ENCODE peak calls at places on chromosomes 5 and 9, in five cellular contexts. M, B, J, W and T are unnamed samples.

GRCh38 chr9:137411670-137412380 is 11.1 kb downstream of the EXD3 start:
- DNase-seq in J (peak), B (no peak), W (no peak), M (no peak), T (peak)

GRCh38 chr5:150035139-150035893 is 34.8 kb downstream of the HMGXB3 start:
- DNase-seq in J (no peak), B (no peak), W (no peak), M (no peak), T (no peak)

GRCh38 chr5:146388418-146388817 is 49.8 kb downstream of the POU4F3 start:
- DNase-seq in B (no peak), J (no peak), M (no peak), W (no peak), T (no peak)

GRCh38 chr5:138833095-138833494 is 42.0 kb downstream of the LRRTM2 start:
- DNase-seq in B (no peak), W (no peak), M (no peak), J (no peak), T (no peak)

GRCh38 chr5:84383296-84383815 is 1.3 kb downstream of the EDIL3 start:
- DNase-seq in J (no peak), M (no peak), B (peak), W (peak), T (no peak)

GRCh38 chr9:18771736-18772135 is 261.3 kb downstream of the SAXO1 start:
- DNase-seq in W (no peak), B (no peak), M (no peak), J (no peak), T (no peak)

GRCh38 chr9:92986175-92987110 is 39.1 kb downstream of the FGD3 start:
- DNase-seq in J (no peak), B (no peak), W (no peak), M (no peak), T (peak)

GRCh38 chr5:1878050-1878849 is 4.5 kb downstream of the IRX4 start:
- DNase-seq in W (no peak), J (no peak), M (peak), B (no peak), T (no peak)

GRCh38 chr5:2334686-2335085 is 416.8 kb downstream of the IRX2 start:
- DNase-seq in M (peak), B (no peak), W (no peak), J (no peak), T (no peak)

GRCh38 chr5:55816342-55816741 is 34.8 kb upstream of the IL31RA start:
- DNase-seq in B (no peak), M (no peak), J (no peak), W (no peak), T (no peak)

GRCh38 chr5:1931590-1932138 is 48.9 kb upstream of the IRX4 start:
- DNase-seq in M (peak), B (peak), J (no peak), W (no peak), T (no peak)

GRCh38 chr9:127749090-127749787 is 14.1 kb upstream of the TOR2A start:
- DNase-seq in J (no peak), M (no peak), W (no peak), B (no peak), T (no peak)

GRCh38 chr5:35048910-35049309 is 1.2 kb upstream of the AGXT2 start:
- DNase-seq in J (no peak), M (no peak), B (no peak), W (no peak), T (no peak)

GRCh38 chr5:108560581-108560980 is 178.7 kb upstream of the FBXL17 start:
- DNase-seq in B (no peak), W (no peak), M (no peak), J (peak), T (no peak)

GRCh38 chr5:113356487-113356886 is 78.3 kb downstream of the TSSK1B start:
- DNase-seq in W (no peak), M (no peak), B (no peak), J (no peak), T (no peak)

GRCh38 chr5:17087035-17087434 is 130.4 kb upstream of the BASP1 start:
- DNase-seq in B (no peak), W (no peak), J (no peak), M (no peak), T (no peak)

GRCh38 chr9:127122176-127123151 is at the start of gene ANGPTL2:
- DNase-seq in B (peak), M (peak), W (peak), J (peak), T (peak)

GRCh38 chr5:73591102-73591695 is 25.7 kb downstream of the UTP15 start:
- DNase-seq in J (peak), M (peak), B (peak), W (peak), T (peak)

GRCh38 chr9:127263664-127264063 is 910 bp upstream of the GARNL3 start:
- DNase-seq in W (no peak), M (no peak), B (no peak), J (no peak), T (no peak)

GRCh38 chr5:91641730-91642350 is 258.7 kb upstream of the ARRDC3 start:
- DNase-seq in W (no peak), B (no peak), J (no peak), M (peak), T (no peak)

GRCh38 chr9:124202447-124202971 is 55.2 kb upstream of the NEK6 start:
- DNase-seq in B (no peak), W (peak), M (no peak), J (no peak), T (peak)

GRCh38 chr9:32566770-32567169 is 6.2 kb downstream of the NDUFB6 start:
- DNase-seq in M (no peak), B (no peak), W (no peak), J (no peak), T (no peak)

GRCh38 chr5:39503148-39503547 is 78.4 kb upstream of the DAB2 start:
- DNase-seq in M (no peak), B (no peak), J (no peak), W (peak), T (no peak)

GRCh38 chr9:88458716-88459115 is 70.5 kb downstream of the SPIN1 start:
- DNase-seq in J (no peak), B (no peak), M (no peak), W (no peak), T (no peak)

GRCh38 chr5:14250094-14250777 is 107.1 kb downstream of the TRIO start:
- DNase-seq in B (peak), J (peak), W (peak), M (peak), T (peak)

GRCh38 chr5:89337-90286 is 2.4 kb upstream of the PLEKHG4B start:
- DNase-seq in B (no peak), W (no peak), M (no peak), J (no peak), T (no peak)

GRCh38 chr5:55507574-55507973 is 27.2 kb downstream of the PLPP1 start:
- DNase-seq in W (no peak), B (no peak), M (no peak), J (no peak), T (no peak)

GRCh38 chr5:59648949-59649921 is 244.3 kb downstream of the PDE4D start:
- DNase-seq in M (no peak), W (peak), B (no peak), J (no peak), T (no peak)

GRCh38 chr5:134227786-134228185 is 1.9 kb upstream of the PPP2CA start:
- DNase-seq in B (no peak), M (no peak), W (no peak), J (no peak), T (no peak)

GRCh38 chr5:146580237-146580636 is 64.2 kb upstream of the GPR151 start:
- DNase-seq in W (no peak), J (no peak), B (no peak), M (no peak), T (no peak)

GRCh38 chr5:125899006-125899405 is 524.2 kb upstream of the GRAMD2B start:
- DNase-seq in W (no peak), M (no peak), B (no peak), J (no peak), T (no peak)

GRCh38 chr9:134633362-134634142 is 8.1 kb upstream of the COL5A1 start:
- DNase-seq in M (no peak), W (no peak), J (no peak), B (no peak), T (no peak)

GRCh38 chr5:87300176-87300575 is 32.5 kb downstream of the RASA1 start:
- DNase-seq in M (no peak), J (no peak), W (no peak), B (no peak), T (no peak)

GRCh38 chr9:128047231-128047630 is 19.9 kb downstream of the NAIF1 start:
- DNase-seq in M (no peak), W (no peak), B (no peak), J (no peak), T (no peak)

GRCh38 chr9:136054146-136054545 is 40.9 kb downstream of the NACC2 start:
- DNase-seq in J (no peak), W (no peak), M (no peak), B (no peak), T (no peak)

GRCh38 chr9:114607671-114608524 is 3.2 kb upstream of the TMEM268 start:
- DNase-seq in J (no peak), M (no peak), B (no peak), W (no peak), T (no peak)

GRCh38 chr9:108671794-108672193 is 184.0 kb downstream of the ACTL7B start:
- DNase-seq in J (no peak), W (no peak), B (no peak), M (no peak), T (no peak)

GRCh38 chr9:108673386-108673785 is 182.4 kb downstream of the ACTL7B start:
- DNase-seq in J (no peak), M (no peak), W (no peak), B (no peak), T (no peak)

GRCh38 chr9:108668191-108668940 is 187.4 kb downstream of the ACTL7B start:
- DNase-seq in M (no peak), W (no peak), J (no peak), B (no peak), T (no peak)

GRCh38 chr9:108672475-108673065 is 183.2 kb downstream of the ACTL7B start:
- DNase-seq in B (no peak), M (no peak), J (no peak), W (no peak), T (no peak)

DNA sequence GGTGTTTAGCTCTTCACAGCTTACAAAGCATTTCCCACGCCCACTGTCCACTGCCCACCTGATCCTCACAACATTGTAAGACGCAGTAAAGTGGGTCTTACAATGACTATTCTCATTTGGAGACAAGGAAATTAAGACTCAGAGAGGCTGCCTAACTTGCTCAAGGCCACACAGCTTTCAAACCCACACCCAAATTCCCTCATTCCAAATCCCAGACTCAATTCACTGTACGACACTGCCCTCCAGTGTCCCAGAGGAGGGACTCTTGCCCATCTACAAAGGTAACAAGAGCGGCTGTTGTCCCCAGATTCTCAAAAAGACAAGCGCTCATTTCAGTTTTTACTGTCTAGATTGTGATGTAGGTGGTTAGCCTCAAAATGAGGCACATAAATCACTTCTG is 184.6 kb downstream of the ACTL7B start:
- DNase-seq in M (peak), J (no peak), W (no peak), B (no peak), T (no peak)
- TF ChIP-seq CTCF in M (peak), J (no peak), W (no peak), B (peak), T (no peak)

DNA sequence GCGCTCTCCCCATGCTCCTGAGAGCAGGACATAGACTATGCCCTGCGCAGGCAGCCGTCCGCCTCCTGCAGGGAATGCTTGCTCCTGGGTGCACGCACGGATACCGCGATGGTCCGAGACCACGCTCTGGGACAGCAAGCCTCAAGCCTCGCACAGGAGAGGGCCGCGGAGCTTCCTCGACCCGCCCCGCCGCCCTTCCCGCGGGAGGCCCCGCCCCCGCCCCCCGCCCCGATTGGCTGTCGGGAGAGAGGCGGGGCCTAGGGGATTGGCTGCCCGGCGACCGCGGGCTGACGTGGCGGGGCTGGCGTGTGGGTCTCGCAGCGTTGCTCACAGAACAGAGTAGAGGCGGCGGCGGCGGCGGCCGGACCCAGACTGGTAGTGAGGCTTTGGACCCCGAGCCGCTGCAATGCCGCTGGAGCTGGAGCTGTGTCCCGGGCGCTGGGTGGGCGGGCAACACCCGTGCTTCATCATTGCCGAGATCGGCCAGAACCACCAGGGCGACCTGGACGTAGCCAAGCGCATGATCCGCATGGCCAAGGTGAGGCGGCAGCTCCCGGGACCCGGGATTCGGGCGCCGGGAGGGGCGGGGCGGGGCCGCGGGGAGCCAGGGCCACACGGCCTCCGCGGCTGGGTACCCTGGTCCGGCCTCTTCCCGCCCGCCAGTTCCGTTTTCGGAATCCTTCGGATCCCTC is at the start of gene NANS:
- DNase-seq in J (peak), M (peak), W (peak), B (peak), T (peak)
- TF ChIP-seq CTCF in J (no peak), M (no peak), W (no peak), B (no peak), T (no peak)

DNA sequence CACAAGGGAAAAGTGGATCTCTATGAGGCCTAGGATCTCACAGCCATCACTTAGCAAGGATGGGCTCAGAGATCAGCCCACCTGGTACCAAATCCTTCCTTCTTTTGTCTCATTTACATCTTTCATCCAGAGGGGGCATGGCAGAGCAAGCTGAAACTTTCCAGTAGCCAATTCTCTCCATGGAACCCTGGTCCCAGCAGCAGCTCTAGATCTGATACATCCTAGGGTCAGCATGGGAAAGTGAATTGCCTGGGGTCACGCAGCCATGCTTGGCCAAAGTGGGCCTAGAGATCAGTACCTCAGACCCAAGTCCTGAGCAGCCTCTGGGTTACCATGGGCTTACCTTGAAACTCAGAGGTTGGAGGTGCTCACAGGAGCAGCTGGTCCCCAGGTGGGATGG is 170.5 kb downstream of the GABBR2 start:
- DNase-seq in W (no peak), M (no peak), J (no peak), B (no peak), T (no peak)
- TF ChIP-seq CTCF in W (no peak), M (no peak), J (no peak), B (no peak), T (no peak)

DNA sequence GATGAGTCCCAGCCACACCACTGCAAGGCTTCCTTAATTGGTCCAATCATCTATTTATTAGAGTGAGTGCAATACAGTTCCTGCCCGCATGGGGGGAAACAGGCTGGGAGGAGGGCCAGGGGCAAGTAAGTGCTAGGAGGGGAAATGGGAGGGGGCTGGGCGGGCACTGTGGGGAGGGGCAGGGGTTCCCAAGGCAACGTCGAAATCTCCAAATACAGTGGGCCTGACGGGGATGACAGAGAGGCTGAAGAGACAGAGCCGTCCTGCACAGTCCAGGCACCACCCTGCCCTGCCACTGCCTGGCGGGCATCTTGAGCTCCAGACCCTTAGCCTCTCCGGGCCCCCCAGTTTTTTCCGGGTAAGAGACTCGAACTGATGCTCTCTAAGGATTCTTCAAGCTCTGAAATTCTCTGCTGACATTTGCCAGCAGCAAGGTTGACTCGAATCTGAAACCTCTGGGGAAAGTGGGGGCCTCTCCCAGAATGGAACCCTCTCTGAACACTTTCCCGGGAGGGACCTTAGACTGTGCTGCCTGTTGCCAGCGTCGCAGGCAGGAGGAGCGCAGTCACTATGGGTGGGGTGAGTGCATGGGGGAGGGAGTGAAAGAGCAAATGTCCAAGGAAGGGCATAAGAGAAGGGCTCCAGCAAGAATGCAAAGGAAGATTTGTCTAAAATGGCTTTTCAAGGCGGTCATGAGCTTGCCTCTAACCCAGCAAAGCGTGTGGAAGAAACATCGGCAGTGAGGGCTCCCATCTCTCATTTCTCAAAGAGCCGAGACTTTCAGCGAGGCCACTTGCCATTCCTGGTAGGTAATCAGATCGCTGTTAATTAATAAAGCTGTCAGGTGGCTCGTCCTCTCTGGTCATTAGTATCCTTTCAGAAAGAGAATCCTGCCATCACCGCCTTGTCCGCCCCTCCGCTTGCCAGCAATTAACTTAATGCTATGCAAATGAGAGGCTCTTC is 98.9 kb downstream of the GTF3C4 start:
- DNase-seq in W (peak), M (peak), B (no peak), J (no peak), T (peak)
- TF ChIP-seq CTCF in W (peak), M (peak), B (peak), J (peak), T (peak)

GRCh38 chr5:37838152-37838932 is 1.5 kb downstream of the GDNF start:
- DNase-seq in M (peak), J (no peak), B (peak), W (no peak), T (peak)
- TF ChIP-seq CTCF in M (peak), J (peak), B (no peak), W (no peak), T (peak)

GRCh38 chr5:69261034-69261433 is 26.3 kb downstream of the CDK7 start:
- DNase-seq in W (no peak), J (no peak), M (no peak), B (no peak), T (no peak)

GRCh38 chr5:69268899-69269298 is 34.2 kb downstream of the CDK7 start:
- DNase-seq in J (no peak), B (no peak), W (no peak), M (no peak), T (no peak)

GRCh38 chr5:69271376-69271775 is 36.7 kb downstream of the CDK7 start:
- DNase-seq in M (no peak), B (no peak), J (no peak), W (peak), T (no peak)

GRCh38 chr5:69270827-69271226 is 36.1 kb downstream of the CDK7 start:
- DNase-seq in J (no peak), M (no peak), B (no peak), W (no peak), T (no peak)

DNA sequence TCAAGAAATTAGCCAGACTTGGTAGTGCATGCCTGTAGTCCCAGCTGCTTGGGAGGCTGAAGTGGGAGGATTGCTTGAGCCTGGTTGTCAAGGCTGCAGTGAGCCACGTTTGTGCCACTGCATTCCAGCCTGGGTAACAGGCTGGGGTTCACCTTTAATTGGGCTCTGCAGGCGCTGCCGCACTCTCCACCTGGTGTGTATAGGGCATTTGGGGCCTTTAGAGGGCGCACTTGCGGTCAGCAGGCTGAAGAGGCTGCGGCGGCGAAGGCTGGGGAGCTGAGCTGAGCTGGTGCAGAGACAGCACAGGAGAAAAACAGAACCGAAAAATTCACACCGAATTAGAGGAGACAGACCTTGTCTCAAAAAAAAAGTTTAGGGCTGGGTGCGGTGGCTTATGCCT is 31.2 kb downstream of the CDK7 start:
- DNase-seq in M (peak), J (no peak), W (no peak), B (no peak), T (no peak)
- TF ChIP-seq CTCF in M (peak), J (no peak), W (peak), B (peak), T (peak)

GRCh38 chr5:175567954-175568353 is 89.6 kb downstream of the SFXN1 start:
- DNase-seq in J (no peak), M (no peak), B (no peak), W (no peak), T (no peak)
- TF ChIP-seq CTCF in J (no peak), M (no peak), B (no peak), W (no peak), T (no peak)

GRCh38 chr5:147743686-147744332 is 38.7 kb downstream of the JAKMIP2 start:
- DNase-seq in B (no peak), J (no peak), W (no peak), M (no peak), T (no peak)
- TF ChIP-seq CTCF in B (no peak), J (no peak), W (no peak), M (no peak), T (no peak)

GRCh38 chr5:151080620-151081425 is at the start of gene TNIP1:
- DNase-seq in M (peak), B (peak), J (peak), W (peak), T (peak)

GRCh38 chr5:151084363-151084762 is 3.5 kb upstream of the TNIP1 start:
- DNase-seq in B (no peak), M (no peak), J (no peak), W (no peak), T (no peak)

GRCh38 chr5:151081426-151082273 is 816 bp upstream of the TNIP1 start:
- DNase-seq in J (no peak), W (peak), B (no peak), M (no peak), T (no peak)

GRCh38 chr5:151082976-151083651 is 2.3 kb upstream of the TNIP1 start:
- DNase-seq in M (no peak), B (no peak), W (peak), J (peak), T (no peak)

GRCh38 chr5:151082274-151082902 is 1.6 kb upstream of the TNIP1 start:
- DNase-seq in W (peak), J (no peak), B (no peak), M (peak), T (no peak)
- TF ChIP-seq CTCF in W (no peak), J (peak), B (peak), M (peak), T (no peak)